ENCODE peak calls at places on chromosomes 4 and X, in four cellular contexts. K is stomach, L is AG10803, D is psoas muscle. I is an unnamed sample.

GRCh38 chr4:121139533-121140222 is 24.4 kb downstream of the TNIP3 start:
- DNase-seq in D (no peak), K (no peak), L (peak), I (peak)

GRCh38 chr4:182697094-182697493 is 220.1 kb downstream of the DCTD start:
- DNase-seq in L (no peak), D (no peak), K (no peak), I (no peak)

GRCh38 chr4:95167809-95168208 is 381.0 kb downstream of the UNC5C start:
- DNase-seq in K (no peak), D (no peak), L (no peak), I (no peak)

GRCh38 chr4:83208776-83209365 is 75.7 kb downstream of the COQ2 start:
- DNase-seq in K (no peak), D (no peak), L (peak), I (peak)

GRCh38 chrX:50111762-50112161 is 89.0 kb downstream of the AKAP4 start:
- DNase-seq in L (no peak), D (no peak), K (peak), I (no peak)

GRCh38 chrX:133549319-133549933 is 134.1 kb upstream of the GPC4 start:
- DNase-seq in L (no peak), D (no peak), K (no peak), I (no peak)

GRCh38 chr4:113147498-113148231 is 98.2 kb downstream of the ANK2 start:
- DNase-seq in K (no peak), D (no peak), L (no peak), I (peak)

GRCh38 chr4:177356191-177356590 is 46.5 kb downstream of the NEIL3 start:
- DNase-seq in D (no peak), K (no peak), L (no peak), I (no peak)

GRCh38 chr4:121243476-121243875 is 79.4 kb upstream of the TNIP3 start:
- DNase-seq in K (no peak), D (no peak), L (peak), I (no peak)

GRCh38 chr4:122663814-122664610 is 43.1 kb upstream of the IL21 start:
- DNase-seq in D (no peak), L (peak), K (no peak), I (peak)

GRCh38 chrX:136630881-136631280 is 17.1 kb upstream of the CD40LG start:
- DNase-seq in K (no peak), L (no peak), D (no peak), I (no peak)

GRCh38 chr4:153159016-153159415 is 45.2 kb upstream of the TRIM2 start:
- DNase-seq in K (no peak), D (no peak), L (no peak), I (no peak)

GRCh38 chr4:39699676-39700409 is 1.9 kb downstream of the UBE2K start:
- DNase-seq in L (no peak), K (no peak), D (no peak), I (peak)

GRCh38 chr4:95289028-95289634 is 259.6 kb downstream of the UNC5C start:
- DNase-seq in L (no peak), D (no peak), K (no peak), I (peak)

GRCh38 chr4:141871086-141871485 is 234.7 kb downstream of the IL15 start:
- DNase-seq in K (no peak), D (no peak), L (peak), I (peak)

GRCh38 chrX:109740076-109740809 is 7.2 kb upstream of the ACSL4 start:
- DNase-seq in K (no peak), L (peak), D (no peak), I (no peak)

GRCh38 chr4:8616831-8617230 is 24.3 kb downstream of the CPZ start:
- DNase-seq in L (no peak), K (no peak), D (peak), I (no peak)

GRCh38 chr4:110211007-110211769 is 12.8 kb upstream of the ELOVL6 start:
- DNase-seq in L (peak), K (no peak), D (no peak), I (peak)

GRCh38 chr4:177464026-177464425 is 21.8 kb upstream of the AGA start:
- DNase-seq in K (no peak), L (no peak), D (no peak), I (no peak)

GRCh38 chr4:159010563-159011260 is 92.2 kb upstream of the RAPGEF2 start:
- DNase-seq in D (peak), K (peak), L (peak), I (peak)

GRCh38 chr4:142265536-142265935 is 580.6 kb downstream of the INPP4B start:
- DNase-seq in K (no peak), D (no peak), L (peak), I (peak)

GRCh38 chrX:13164611-13165010 is 120.2 kb upstream of the FAM9C start:
- DNase-seq in L (no peak), K (no peak), D (no peak), I (no peak)

GRCh38 chrX:95383778-95384177 is 1300.9 kb upstream of the DIAPH2 start:
- DNase-seq in K (no peak), D (no peak), L (no peak), I (no peak)

DNA sequence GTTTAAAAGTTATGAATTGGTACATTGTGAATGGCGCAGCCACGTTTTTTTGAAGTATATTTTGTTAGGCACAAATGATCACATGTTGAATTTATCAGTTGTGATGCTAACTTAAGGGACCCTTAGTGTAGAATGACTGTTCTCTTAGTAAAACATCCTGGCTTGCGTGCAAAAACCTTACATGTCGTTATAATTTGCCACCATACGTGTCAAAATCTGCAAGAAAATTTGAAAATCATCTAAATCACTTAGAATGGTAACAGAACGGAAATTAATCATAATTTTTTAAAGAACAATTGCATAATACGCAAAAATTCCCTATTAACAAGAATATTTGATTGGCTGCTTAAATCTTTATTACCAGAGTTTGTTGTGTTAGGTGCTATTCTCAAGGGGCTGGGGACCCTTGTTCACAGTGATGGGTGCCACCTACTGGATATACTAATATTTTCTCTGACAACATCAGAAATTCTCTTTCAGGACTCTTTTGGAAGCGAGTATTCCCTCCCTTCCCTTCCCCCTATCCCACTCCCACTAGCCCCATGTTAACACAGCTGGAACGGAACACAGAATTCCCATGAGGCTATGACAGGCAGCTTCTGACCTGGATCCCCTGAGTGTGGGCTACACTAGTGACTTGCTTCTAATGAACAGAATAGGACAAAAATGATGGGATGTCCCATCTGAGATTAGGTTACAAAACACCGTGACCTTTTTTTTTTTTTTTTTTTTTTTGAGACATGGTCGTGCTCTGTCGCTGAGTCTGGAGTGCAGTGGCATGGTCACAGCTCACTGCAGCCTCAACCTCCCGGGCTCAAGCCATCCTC is 71.8 kb downstream of the SUPT20HL2 start:
- DNase-seq in L (peak), D (no peak), K (no peak), I (peak)
- TF ChIP-seq CTCF in L (peak), D (peak), K (no peak), I (peak)

DNA sequence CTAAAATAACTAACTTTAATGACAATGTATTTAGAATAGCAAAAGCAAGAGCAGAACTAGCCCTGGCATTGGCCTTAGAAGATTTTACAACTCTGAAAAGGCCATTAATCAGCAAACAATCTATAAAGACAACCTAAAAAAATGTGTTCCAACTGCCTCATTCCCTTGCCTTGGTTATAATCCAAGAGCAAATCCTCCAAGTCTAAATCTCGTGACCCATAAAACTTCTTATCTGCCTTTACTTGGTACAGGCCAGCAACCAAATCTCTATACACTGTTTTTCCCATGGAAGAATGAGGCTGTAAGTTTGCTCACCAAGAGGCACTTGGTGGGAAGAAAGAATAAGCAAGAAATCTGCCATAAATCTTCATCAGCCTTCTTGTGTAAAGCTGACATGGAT is 175.3 kb upstream of the MID1 start:
- DNase-seq in L (peak), K (no peak), D (no peak), I (peak)
- H3K4me3 ChIP-seq in L (no peak), K (no peak), D (no peak), I (no peak)

GRCh38 chrX:86171366-86171765 is 23.1 kb downstream of the DACH2 start:
- DNase-seq in K (no peak), D (no peak), L (peak), I (peak)
- TF ChIP-seq CTCF in K (no peak), D (peak), L (peak), I (peak)

GRCh38 chr4:10019521-10020051 is 1.7 kb downstream of the SLC2A9 start:
- DNase-seq in D (no peak), K (no peak), L (no peak), I (no peak)
- H3K4me3 ChIP-seq in D (peak), K (peak), L (peak), I (peak)